ENCODE peak calls at places on chromosome 1, in nine cellular contexts. D is mesenchymal stem cell, R is left ventricle myocardium inferior, K is neural progenitor cell, X is stomach, B is thoracic aorta, W is HCT116, M is adipocyte, Z is small intestine. F is an unnamed sample.

GRCh38 chr1:112638109-112638426 is 18.4 kb downstream of the CAPZA1 start:
- DNase-seq in D (no peak), R (no peak), K (no peak), X (no peak), B (no peak), W (no peak), M (peak; percentile 66), Z (no peak), F (no peak)

GRCh38 chr1:21761052-21761451 is 21.9 kb downstream of the USP48 start:
- DNase-seq in D (peak; percentile 62), R (no peak), K (no peak), X (no peak), B (no peak), W (no peak), M (no peak), Z (peak; percentile 25), F (no peak)

GRCh38 chr1:43152866-43153265 is 19.2 kb downstream of the EBNA1BP2 start:
- DNase-seq in D (no peak), R (no peak), K (no peak), X (no peak), B (no peak), W (no peak), M (no peak), Z (no peak), F (no peak)

GRCh38 chr1:17405898-17406759 is 33.3 kb downstream of the RCC2 start:
- DNase-seq in D (peak; percentile 59), R (peak; percentile 50), K (peak; percentile 86), X (peak; percentile 63), B (no peak), W (peak; percentile 22), M (peak; percentile 72), Z (peak; percentile 63), F (no peak)

GRCh38 chr1:224721000-224721399 is 104.9 kb downstream of the CNIH3 start:
- DNase-seq in D (no peak), R (no peak), K (no peak), X (no peak), B (no peak), W (no peak), M (no peak), Z (no peak), F (no peak)

GRCh38 chr1:233714631-233715217 is 100.8 kb downstream of the KCNK1 start:
- DNase-seq in D (no peak), R (no peak), K (no peak), X (peak; percentile 60), B (no peak), W (no peak), M (no peak), Z (peak; percentile 68), F (no peak)

GRCh38 chr1:168610111-168610510 is 33.7 kb downstream of the XCL1 start:
- DNase-seq in D (no peak), R (no peak), K (peak; percentile 8), X (no peak), B (no peak), W (no peak), M (no peak), Z (no peak), F (no peak)

GRCh38 chr1:221462345-221462744 is 279.5 kb downstream of the DUSP10 start:
- DNase-seq in D (no peak), R (no peak), K (no peak), X (no peak), B (no peak), W (no peak), M (peak; percentile 49), Z (no peak), F (no peak)

GRCh38 chr1:24464378-24464770 is 38.3 kb upstream of the RCAN3 start:
- DNase-seq in D (no peak), R (no peak), K (peak; percentile 42), X (no peak), B (no peak), W (no peak), M (peak; percentile 58), Z (no peak), F (no peak)

GRCh38 chr1:52631759-52632331 is 1.1 kb upstream of the SHISAL2A start:
- DNase-seq in D (no peak), R (no peak), K (no peak), X (no peak), B (no peak), W (no peak), M (no peak), Z (peak; percentile 21), F (no peak)

GRCh38 chr1:154760469-154760933 is 109.6 kb downstream of the KCNN3 start:
- DNase-seq in D (no peak), R (peak; percentile 60), K (peak; percentile 83), X (peak; percentile 85), B (no peak), W (peak; percentile 28), M (peak; percentile 16), Z (peak; percentile 67), F (peak; percentile 77)

GRCh38 chr1:43866201-43866600 is 67.4 kb upstream of the ARTN start:
- DNase-seq in D (no peak), R (no peak), K (no peak), X (no peak), B (no peak), W (no peak), M (no peak), Z (no peak), F (no peak)

GRCh38 chr1:229664133-229664689 is 38.2 kb downstream of the URB2 start:
- DNase-seq in D (peak; percentile 81), R (no peak), K (no peak), X (peak; percentile 52), B (no peak), W (no peak), M (no peak), Z (peak; percentile 40), F (peak; percentile 51)

GRCh38 chr1:185478878-185479277 is 161.8 kb upstream of the IVNS1ABP start:
- DNase-seq in D (no peak), R (no peak), K (no peak), X (no peak), B (no peak), W (no peak), M (no peak), Z (peak; percentile 79), F (no peak)

GRCh38 chr1:57489342-57490036 is 65.6 kb upstream of the DAB1 start:
- DNase-seq in D (peak; percentile 86), R (no peak), K (peak; percentile 8), X (no peak), B (no peak), W (no peak), M (peak; percentile 80), Z (no peak), F (no peak)

GRCh38 chr1:109516872-109517271 is 7.3 kb upstream of the AMIGO1 start:
- DNase-seq in D (no peak), R (no peak), K (no peak), X (no peak), B (no peak), W (no peak), M (peak; percentile 59), Z (peak; percentile 97), F (no peak)

GRCh38 chr1:93021539-93022134 is 57.4 kb upstream of the MTF2 start:
- DNase-seq in D (peak; percentile 56), R (no peak), K (peak; percentile 41), X (no peak), B (no peak), W (peak; percentile 42), M (peak; percentile 78), Z (peak; percentile 55), F (peak; percentile 53)

GRCh38 chr1:27525296-27526271 is 35.6 kb upstream of the WASF2 start:
- DNase-seq in D (peak; percentile 91), R (peak; percentile 89), K (peak; percentile 72), X (no peak), B (no peak), W (no peak), M (peak; percentile 76), Z (no peak), F (peak; percentile 30)

GRCh38 chr1:203593723-203594122 is 32.9 kb upstream of the ATP2B4 start:
- DNase-seq in D (peak; percentile 96), R (no peak), K (no peak), X (peak; percentile 59), B (no peak), W (peak; percentile 23), M (no peak), Z (peak; percentile 43), F (peak; percentile 47)

GRCh38 chr1:92367496-92367895 is 68.6 kb downstream of the RPAP2 start:
- DNase-seq in D (no peak), R (no peak), K (no peak), X (no peak), B (no peak), W (no peak), M (no peak), Z (peak; percentile 40), F (no peak)

GRCh38 chr1:35287807-35288640 is 19.5 kb downstream of the ZMYM4 start:
- DNase-seq in D (peak; percentile 69), R (no peak), K (no peak), X (no peak), B (no peak), W (no peak), M (peak; percentile 56), Z (no peak), F (no peak)

GRCh38 chr1:5973771-5974170 is 18.5 kb downstream of the NPHP4 start:
- DNase-seq in D (no peak), R (no peak), K (peak; percentile 41), X (no peak), B (no peak), W (no peak), M (no peak), Z (no peak), F (no peak)

GRCh38 chr1:65425697-65426096 is 5.2 kb downstream of the LEPR start:
- DNase-seq in D (peak; percentile 68), R (no peak), K (peak; percentile 18), X (no peak), B (no peak), W (no peak), M (peak; percentile 76), Z (no peak), F (no peak)

GRCh38 chr1:223540485-223541106 is 124.9 kb downstream of the CAPN8 start:
- DNase-seq in D (no peak), R (no peak), K (no peak), X (no peak), B (no peak), W (no peak), M (no peak), Z (no peak), F (no peak)
- H3K4me3 ChIP-seq in D (no peak overlapping the region), R (no peak overlapping the region), K (no peak overlapping the region), X (no peak overlapping the region), B (no peak overlapping the region), W (no peak overlapping the region), M (no peak overlapping the region), Z (no peak overlapping the region), F (no peak overlapping the region)

GRCh38 chr1:12447301-12447700 is 170.7 kb downstream of the DHRS3 start:
- DNase-seq in D (no peak), R (no peak), K (no peak), X (no peak), B (no peak), W (no peak), M (peak; percentile 75), Z (no peak), F (no peak)
- H3K4me1 ChIP-seq in D (peaks cover 1% of the 10 kb centered on the region), R (peaks cover 70% of the 10 kb centered on the region), K (peaks cover 17% of the 10 kb centered on the region), X (peaks cover 44% of the 10 kb centered on the region), B (peaks cover 91% of the 10 kb centered on the region), W (peaks cover 6% of the 10 kb centered on the region), M (peaks cover 56% of the 10 kb centered on the region), Z (no peaks in the 10 kb centered on the region), F (peaks cover 68% of the 10 kb centered on the region)

GRCh38 chr1:3089490-3089889 is 20.5 kb downstream of the PRDM16 start:
- DNase-seq in D (no peak), R (no peak), K (no peak), X (no peak), B (no peak), W (no peak), M (no peak), Z (no peak), F (no peak)
- H3K9me3 ChIP-seq in D (no peaks in the 10 kb centered on the region), R (no peaks in the 10 kb centered on the region), K (no peaks in the 10 kb centered on the region), X (no peaks in the 10 kb centered on the region), B (no peaks in the 10 kb centered on the region), W (no peaks in the 10 kb centered on the region), M (no peaks in the 10 kb centered on the region), Z (no peaks in the 10 kb centered on the region), F (no peaks in the 10 kb centered on the region)

GRCh38 chr1:174058639-174059038 is 36.5 kb upstream of the RC3H1 start:
- DNase-seq in D (no peak), R (no peak), K (no peak), X (no peak), B (no peak), W (no peak), M (peak; percentile 1), Z (no peak), F (no peak)
- H3K4me3 ChIP-seq in D (no peak overlapping the region), R (no peak overlapping the region), K (no peak overlapping the region), X (no peak overlapping the region), B (no peak overlapping the region), W (no peak overlapping the region), M (no peak overlapping the region), Z (no peak overlapping the region), F (no peak overlapping the region)